ENCODE peak calls at places on chromosome 12, in nine cellular contexts. E, F, G, S, N, Q, L, U and H are unnamed samples.

GRCh38 chr12:79658221-79658620 is 32.5 kb downstream of the PAWR start:
- DNase-seq in E (no peak), F (no peak), G (no peak), S (no peak), N (no peak), Q (no peak), L (no peak), U (no peak), H (no peak)

GRCh38 chr12:93325855-93326254 is 51.9 kb upstream of the NUDT4 start:
- DNase-seq in E (no peak), F (no peak), G (no peak), S (no peak), N (no peak), Q (no peak), L (no peak), U (no peak), H (no peak)

GRCh38 chr12:82527165-82527780 is 159.4 kb upstream of the TMTC2 start:
- DNase-seq in E (peak), F (peak), G (peak), S (no peak), N (peak), Q (no peak), L (peak), U (peak), H (no peak)

GRCh38 chr12:44465139-44465538 is 411.0 kb downstream of the NELL2 start:
- DNase-seq in E (no peak), F (no peak), G (peak), S (no peak), N (no peak), Q (no peak), L (no peak), U (no peak), H (no peak)

GRCh38 chr12:27151479-27151878 is 69.1 kb upstream of the C12orf71 start:
- DNase-seq in E (no peak), F (no peak), G (no peak), S (no peak), N (peak), Q (no peak), L (no peak), U (no peak), H (no peak)

GRCh38 chr12:69633061-69633460 is 22.4 kb upstream of the LRRC10 start:
- DNase-seq in E (no peak), F (no peak), G (no peak), S (no peak), N (no peak), Q (no peak), L (peak), U (no peak), H (no peak)

GRCh38 chr12:84840356-84840755 is 72.2 kb downstream of the SLC6A15 start:
- DNase-seq in E (no peak), F (no peak), G (no peak), S (no peak), N (no peak), Q (no peak), L (no peak), U (no peak), H (no peak)

GRCh38 chr12:120902846-120903381 is 1.2 kb downstream of the SPPL3 start:
- DNase-seq in E (no peak), F (no peak), G (no peak), S (no peak), N (no peak), Q (no peak), L (no peak), U (peak), H (no peak)

GRCh38 chr12:15897433-15897832 is 13.7 kb upstream of the DERA start:
- DNase-seq in E (no peak), F (no peak), G (no peak), S (no peak), N (no peak), Q (no peak), L (no peak), U (no peak), H (no peak)

GRCh38 chr12:127401005-127401404 is 866.0 kb upstream of the TMEM132C start:
- DNase-seq in E (no peak), F (no peak), G (no peak), S (no peak), N (no peak), Q (no peak), L (no peak), U (no peak), H (no peak)

GRCh38 chr12:111352300-111352993 is 16.4 kb downstream of the PHETA1 start:
- DNase-seq in E (no peak), F (no peak), G (no peak), S (no peak), N (no peak), Q (no peak), L (no peak), U (no peak), H (no peak)

GRCh38 chr12:12804432-12804886 is 8.7 kb upstream of the DDX47 start:
- DNase-seq in E (peak), F (no peak), G (peak), S (no peak), N (no peak), Q (no peak), L (no peak), U (peak), H (no peak)

GRCh38 chr12:118357327-118358007 is 15.2 kb downstream of the TAOK3 start:
- DNase-seq in E (no peak), F (peak), G (peak), S (no peak), N (peak), Q (peak), L (peak), U (peak), H (no peak)

GRCh38 chr12:117189725-117190209 is 503 bp downstream of the FBXO21 start:
- DNase-seq in E (peak), F (peak), G (no peak), S (no peak), N (peak), Q (no peak), L (peak), U (peak), H (peak)

GRCh38 chr12:69898236-69898635 is 73.2 kb downstream of the MYRFL start:
- DNase-seq in E (no peak), F (no peak), G (no peak), S (no peak), N (no peak), Q (no peak), L (no peak), U (no peak), H (no peak)

GRCh38 chr12:92927055-92927435 is 2.0 kb downstream of the EEA1 start:
- DNase-seq in E (peak), F (peak), G (no peak), S (no peak), N (peak), Q (peak), L (no peak), U (peak), H (no peak)

GRCh38 chr12:107344035-107344808 is 250.9 kb upstream of the CRY1 start:
- DNase-seq in E (peak), F (no peak), G (peak), S (no peak), N (no peak), Q (no peak), L (no peak), U (no peak), H (no peak)

GRCh38 chr12:95385246-95385645 is 88.7 kb upstream of the METAP2 start:
- DNase-seq in E (no peak), F (no peak), G (no peak), S (no peak), N (no peak), Q (no peak), L (no peak), U (no peak), H (peak)

GRCh38 chr12:110372056-110372425 is 31.5 kb downstream of the ANAPC7 start:
- DNase-seq in E (no peak), F (no peak), G (no peak), S (no peak), N (no peak), Q (no peak), L (no peak), U (no peak), H (no peak)

GRCh38 chr12:94749890-94750289 is 99.5 kb upstream of the TMCC3 start:
- DNase-seq in E (no peak), F (no peak), G (no peak), S (no peak), N (no peak), Q (no peak), L (no peak), U (no peak), H (no peak)

GRCh38 chr12:31507966-31508365 is 83.0 kb downstream of the DENND5B start:
- DNase-seq in E (no peak), F (no peak), G (no peak), S (no peak), N (no peak), Q (no peak), L (no peak), U (no peak), H (no peak)

GRCh38 chr12:98154850-98155249 is 360.5 kb upstream of the TMPO start:
- DNase-seq in E (peak), F (peak), G (peak), S (no peak), N (no peak), Q (no peak), L (no peak), U (peak), H (no peak)

GRCh38 chr12:92010853-92011701 is 134.6 kb downstream of the BTG1 start:
- DNase-seq in E (no peak), F (no peak), G (no peak), S (no peak), N (no peak), Q (no peak), L (no peak), U (no peak), H (no peak)

GRCh38 chr12:28425531-28425930 is 235.3 kb downstream of the CCDC91 start:
- DNase-seq in E (no peak), F (no peak), G (no peak), S (no peak), N (no peak), Q (no peak), L (no peak), U (no peak), H (no peak)

GRCh38 chr12:85779768-85780167 is 56.4 kb downstream of the RASSF9 start:
- DNase-seq in E (no peak), F (no peak), G (no peak), S (no peak), N (no peak), Q (no peak), L (no peak), U (no peak), H (no peak)

GRCh38 chr12:15858348-15858747 is 23.8 kb upstream of the STRAP start:
- DNase-seq in E (no peak), F (no peak), G (no peak), S (no peak), N (no peak), Q (no peak), L (no peak), U (no peak), H (no peak)

GRCh38 chr12:111304642-111305071 is 64.2 kb downstream of the PHETA1 start:
- DNase-seq in E (no peak), F (no peak), G (peak), S (no peak), N (peak), Q (no peak), L (peak), U (peak), H (no peak)

GRCh38 chr12:56839489-56840442 is 76.6 kb downstream of the HSD17B6 start:
- DNase-seq in E (peak), F (peak), G (peak), S (no peak), N (peak), Q (peak), L (peak), U (peak), H (no peak)

GRCh38 chr12:125210104-125210755 is 145.0 kb downstream of the AACS start:
- DNase-seq in E (no peak), F (no peak), G (no peak), S (no peak), N (no peak), Q (no peak), L (no peak), U (no peak), H (no peak)

GRCh38 chr12:112140728-112141127 is 15.4 kb downstream of the TRAFD1 start:
- DNase-seq in E (no peak), F (no peak), G (no peak), S (no peak), N (peak), Q (no peak), L (no peak), U (no peak), H (no peak)

GRCh38 chr12:229441-230191 is 15.7 kb upstream of the SLC6A12 start:
- DNase-seq in E (no peak), F (no peak), G (no peak), S (peak), N (no peak), Q (no peak), L (no peak), U (no peak), H (no peak)

GRCh38 chr12:64612843-64613242 is 2.5 kb downstream of the RASSF3 start:
- DNase-seq in E (no peak), F (no peak), G (no peak), S (no peak), N (no peak), Q (no peak), L (no peak), U (peak), H (no peak)

GRCh38 chr12:47963340-47964040 is at the start of gene TMEM106C:
- DNase-seq in E (peak), F (peak), G (peak), S (peak), N (peak), Q (peak), L (peak), U (peak), H (peak)
- TF ChIP-seq POLR2AphosphoS5 in E (peak), F (peak), G (peak), S (peak), N (peak), Q (no peak), L (no peak), U (no peak), H (peak)

GRCh38 chr12:6493580-6494350 is at the start of gene NCAPD2:
- DNase-seq in E (peak), F (peak), G (peak), S (peak), N (peak), Q (peak), L (peak), U (peak), H (peak)
- TF ChIP-seq POLR2AphosphoS5 in E (peak), F (peak), G (peak), S (peak), N (peak), Q (peak), L (peak), U (no peak), H (peak)

DNA sequence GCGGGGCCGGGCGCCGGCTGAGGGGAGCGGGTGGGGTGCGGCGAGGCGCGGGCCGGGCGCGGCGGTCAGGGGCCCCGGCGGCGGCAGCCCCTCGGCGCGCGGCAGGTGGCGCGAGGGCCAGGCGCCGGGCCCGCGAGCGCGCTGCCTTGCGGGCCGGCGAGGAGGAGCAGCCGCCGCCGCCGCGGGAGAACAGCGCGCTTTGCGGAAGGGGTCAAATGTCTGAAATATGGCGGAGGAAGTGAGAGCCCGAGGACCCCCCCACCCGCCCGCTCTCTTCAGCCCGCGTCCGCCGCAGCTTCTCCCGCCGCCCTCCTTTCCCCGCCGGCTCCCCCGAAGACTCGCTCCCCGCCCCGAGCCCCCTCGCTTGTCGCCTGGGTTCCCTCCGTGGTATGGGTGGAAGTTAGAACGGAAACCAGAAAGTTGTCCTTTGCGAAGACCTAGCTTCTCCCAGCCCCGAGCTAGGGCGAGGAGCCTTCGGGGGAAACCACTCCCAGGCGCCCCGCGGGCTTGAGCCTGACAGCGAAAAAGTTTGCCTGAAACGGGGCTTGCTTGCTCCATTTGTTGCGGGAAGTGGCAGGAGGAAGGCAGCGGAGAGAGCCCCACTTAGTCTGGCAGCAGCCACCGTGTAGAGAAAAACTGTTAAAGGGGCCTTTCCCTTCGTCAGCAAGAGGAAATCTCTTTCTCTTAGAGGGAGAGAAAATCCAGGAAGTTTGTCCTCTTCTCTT is 557 bp downstream of the RAP1B start:
- DNase-seq in E (no peak), F (peak), G (no peak), S (no peak), N (peak), Q (no peak), L (peak), U (peak), H (peak)
- TF ChIP-seq POLR2AphosphoS5 in E (no peak), F (no peak), G (no peak), S (peak), N (peak), Q (peak), L (no peak), U (no peak), H (peak)

GRCh38 chr12:100200450-100201181 is at the start of gene ACTR6:
- DNase-seq in E (peak), F (peak), G (peak), S (peak), N (peak), Q (peak), L (peak), U (peak), H (peak)
- TF ChIP-seq POLR2AphosphoS5 in E (peak), F (peak), G (peak), S (no peak), N (peak), Q (peak), L (peak), U (peak), H (peak)